ENCODE peak calls at places on chromosomes 1 and 21, in six cellular contexts. M is AG04450, X is colonic mucosa, W is foreskin melanocyte, T is EH, V is left lung. R is an unnamed sample.

GRCh38 chr1:169682077-169682476 is 29.3 kb downstream of the SELL start:
- DNase-seq in T (no peak), X (no peak), W (no peak), M (no peak), V (no peak), R (no peak)

GRCh38 chr1:184181044-184181443 is 129.5 kb downstream of the TSEN15 start:
- DNase-seq in W (no peak), M (no peak), X (no peak), V (no peak), T (no peak), R (no peak)

GRCh38 chr1:6523566-6523965 is 30.7 kb downstream of the NOL9 start:
- DNase-seq in X (no peak), M (no peak), V (no peak), T (peak), W (peak), R (no peak)

GRCh38 chr21:45138199-45139002 is 64.0 kb downstream of the ADARB1 start:
- DNase-seq in V (peak), M (no peak), T (peak), X (peak), W (peak), R (peak)

GRCh38 chr1:110783292-110783918 is 89.5 kb upstream of the CD53 start:
- DNase-seq in V (no peak), T (peak), W (peak), M (peak), X (peak), R (peak)

GRCh38 chr1:216812966-216813365 is 89.7 kb upstream of the ESRRG start:
- DNase-seq in W (no peak), X (no peak), T (peak), M (peak), V (no peak), R (no peak)

GRCh38 chr1:161374373-161374772 is 6.7 kb upstream of the CFAP126 start:
- DNase-seq in T (peak), M (no peak), V (no peak), X (no peak), W (no peak), R (no peak)

GRCh38 chr1:184664042-184664659 is 90.5 kb downstream of the EDEM3 start:
- DNase-seq in T (peak), M (peak), V (peak), X (peak), W (peak), R (peak)

GRCh38 chr1:39759436-39759726 is 11.8 kb downstream of the OXCT2 start:
- DNase-seq in W (no peak), M (no peak), X (no peak), T (peak), V (no peak), R (no peak)

GRCh38 chr1:22285545-22286396 is 142.9 kb upstream of the WNT4 start:
- DNase-seq in T (no peak), X (no peak), M (no peak), V (no peak), W (no peak), R (no peak)

GRCh38 chr1:24995121-24995520 is 65.0 kb upstream of the RUNX3 start:
- DNase-seq in W (no peak), T (no peak), V (no peak), X (no peak), M (no peak), R (no peak)

GRCh38 chr1:42142894-42143675 is 10.1 kb upstream of the GUCA2B start:
- DNase-seq in X (no peak), V (no peak), T (no peak), W (no peak), M (no peak), R (no peak)

GRCh38 chr21:39386194-39386593 is 37.3 kb upstream of the HMGN1 start:
- DNase-seq in X (peak), M (no peak), W (no peak), T (no peak), V (peak), R (no peak)